ENCODE peak calls at places on chromosome 22, in nine cellular contexts. E is ascending aorta; Q is activated CD8-positive, alpha-beta memory T cell treated with anti-CD3 and anti-CD28 coated beads, Interleukin-2, amount 50 U/mL, for 4 hours; J is GM12891; W is activated CD4-positive, alpha-beta T cell treated with anti-CD3 and anti-CD28 coated beads, Interleukin-2, amount 10 ng/mL, durations not matched to agents 7 days and 5 days; N is H7; Y is NCI-H774; T is WERI-Rb-1; X is bronchial epithelial cell. V is an unnamed sample.

GRCh38 chr22:43643362-43643761 is 168.7 kb downstream of the EFCAB6 start:
- DNase-seq in E (no peak), Q (no peak), J (no peak), W (no peak), N (no peak), Y (peak; percentile 36), T (no peak), X (no peak), V (no peak)

GRCh38 chr22:50300620-50301257 is 6.7 kb downstream of the PLXNB2 start:
- DNase-seq in E (no peak), Q (no peak), J (no peak), W (no peak), N (no peak), Y (no peak), T (no peak), X (no peak), V (no peak)

GRCh38 chr22:32103648-32104326 is 55.3 kb downstream of the C22orf42 start:
- DNase-seq in E (no peak), Q (no peak), J (no peak), W (no peak), N (no peak), Y (no peak), T (no peak), X (peak; percentile 35), V (no peak)

GRCh38 chr22:32336185-32336603 is 21.5 kb upstream of the RFPL3 start:
- DNase-seq in E (no peak), Q (no peak), J (no peak), W (no peak), N (peak; percentile 56), Y (no peak), T (no peak), X (no peak), V (no peak)

GRCh38 chr22:22932512-22932941 is 44.9 kb downstream of the IGLL5 start:
- DNase-seq in E (no peak), Q (no peak), J (no peak), W (no peak), N (no peak), Y (no peak), T (no peak), X (no peak), V (no peak)

GRCh38 chr22:30607939-30608338 is 965 bp downstream of the TCN2 start:
- DNase-seq in E (no peak), Q (no peak), J (no peak), W (no peak), N (no peak), Y (no peak), T (peak; percentile 19), X (no peak), V (no peak)

GRCh38 chr22:46012881-46013281 is 35.9 kb upstream of the WNT7B start:
- DNase-seq in E (no peak), Q (no peak), J (no peak), W (no peak), N (peak; percentile 57), Y (no peak), T (no peak), X (no peak), V (peak; percentile 41)

GRCh38 chr22:47165998-47166397 is 403.5 kb downstream of the TBC1D22A start:
- DNase-seq in E (no peak), Q (no peak), J (no peak), W (no peak), N (no peak), Y (no peak), T (no peak), X (no peak), V (no peak)

GRCh38 chr22:40525250-40525884 is 111.2 kb downstream of the MRTFA start:
- DNase-seq in E (no peak), Q (peak; percentile 76), J (no peak), W (peak; percentile 76), N (no peak), Y (no peak), T (peak; percentile 60), X (no peak), V (peak; percentile 51)

GRCh38 chr22:35446365-35446764 is 46.4 kb downstream of the MCM5 start:
- DNase-seq in E (no peak), Q (no peak), J (no peak), W (no peak), N (no peak), Y (no peak), T (no peak), X (peak; percentile 93), V (no peak)

GRCh38 chr22:37420656-37421467 is 6.4 kb downstream of the ELFN2 start:
- DNase-seq in E (no peak), Q (no peak), J (no peak), W (no peak), N (peak; percentile 56), Y (no peak), T (no peak), X (peak; percentile 54), V (peak; percentile 67)

GRCh38 chr22:21698430-21699329 is 32.9 kb downstream of the PPIL2 start:
- DNase-seq in E (no peak), Q (no peak), J (no peak), W (no peak), N (peak; percentile 74), Y (no peak), T (peak; percentile 80), X (no peak), V (no peak)

GRCh38 chr22:23892130-23892529 is 2.1 kb upstream of the MIF start:
- DNase-seq in E (no peak), Q (no peak), J (no peak), W (no peak), N (no peak), Y (no peak), T (no peak), X (no peak), V (no peak)

GRCh38 chr22:21936151-21936778 is 16.4 kb downstream of the PPM1F start:
- DNase-seq in E (no peak), Q (no peak), J (no peak), W (no peak), N (no peak), Y (no peak), T (no peak), X (no peak), V (peak; percentile 93)

GRCh38 chr22:44753189-44754042 is 1.0 kb downstream of the ARHGAP8 start:
- DNase-seq in E (no peak), Q (no peak), J (no peak), W (no peak), N (peak; percentile 53), Y (no peak), T (no peak), X (peak; percentile 40), V (no peak)

GRCh38 chr22:28442951-28443876 is 236.4 kb downstream of the TTC28 start:
- DNase-seq in E (no peak), Q (peak; percentile 21), J (no peak), W (peak; percentile 36), N (peak; percentile 51), Y (no peak), T (peak; percentile 23), X (peak; percentile 43), V (no peak)

GRCh38 chr22:22576244-22576988 is 17.4 kb upstream of the PRAME start:
- DNase-seq in E (no peak), Q (peak; percentile 37), J (peak; percentile 45), W (peak; percentile 20), N (peak; percentile 86), Y (peak; percentile 3), T (peak; percentile 85), X (peak; percentile 17), V (no peak)

GRCh38 chr22:32623943-32624342 is 149.3 kb downstream of the FBXO7 start:
- DNase-seq in E (no peak), Q (no peak), J (no peak), W (no peak), N (no peak), Y (no peak), T (no peak), X (no peak), V (no peak)

GRCh38 chr22:21450858-21451331 is 16.3 kb upstream of the TMEM191C start:
- DNase-seq in E (no peak), Q (peak; percentile 9), J (no peak), W (peak; percentile 3), N (no peak), Y (no peak), T (no peak), X (no peak), V (no peak)

GRCh38 chr22:30414525-30415047 is 11.0 kb upstream of the MTFP1 start:
- DNase-seq in E (no peak), Q (no peak), J (no peak), W (no peak), N (no peak), Y (no peak), T (no peak), X (no peak), V (no peak)

GRCh38 chr22:25360411-25360810 is 141.0 kb downstream of the CRYBB2 start:
- DNase-seq in E (no peak), Q (no peak), J (no peak), W (no peak), N (no peak), Y (no peak), T (no peak), X (no peak), V (no peak)

GRCh38 chr22:22099833-22100812 is 117.5 kb upstream of the TOP3B start:
- DNase-seq in E (no peak), Q (no peak), J (no peak), W (no peak), N (peak; percentile 52), Y (no peak), T (peak; percentile 32), X (peak; percentile 43), V (no peak)

GRCh38 chr22:36027579-36027959 is 1.1 kb downstream of the RBFOX2 start:
- DNase-seq in E (no peak), Q (no peak), J (no peak), W (peak; percentile 11), N (peak; percentile 38), Y (no peak), T (no peak), X (no peak), V (no peak)

GRCh38 chr22:49052023-49052538 is 775.6 kb downstream of the BRD1 start:
- DNase-seq in E (no peak), Q (peak; percentile 63), J (no peak), W (peak; percentile 8), N (peak; percentile 82), Y (peak; percentile 11), T (no peak), X (no peak), V (no peak)

GRCh38 chr22:30390974-30391691 is 3.9 kb upstream of the RNF215 start:
- DNase-seq in E (no peak), Q (peak; percentile 83), J (peak; percentile 72), W (peak; percentile 84), N (peak; percentile 87), Y (peak; percentile 14), T (peak; percentile 82), X (peak; percentile 61), V (peak; percentile 68)

GRCh38 chr22:38415046-38415445 is 40.0 kb downstream of the KCNJ4 start:
- DNase-seq in E (no peak), Q (peak; percentile 9), J (peak; percentile 8), W (no peak), N (peak; percentile 49), Y (no peak), T (no peak), X (no peak), V (no peak)

V was measured in CD14-positive monocyte.